ENCODE peak calls at places on chromosomes 7 and 10, in six cellular contexts. X is fibroblast of lung, E is GM23248, P is neuronal stem cell, U is HCT116, M is H9. C is an unnamed sample. For H3K4me1, the result is how much of the 10 kb centered on the place peaks cover.

GRCh38 chr10:5622586-5622985 is 43.8 kb downstream of the ASB13 start:
- DNase-seq in X (no peak), E (peak), P (no peak), U (no peak), M (no peak), C (no peak)

GRCh38 chr10:35501923-35502322 is 103.2 kb upstream of the GJD4 start:
- DNase-seq in X (no peak), E (no peak), P (no peak), U (no peak), M (no peak), C (no peak)

GRCh38 chr7:38002689-38003088 is 82.2 kb downstream of the EPDR1 start:
- DNase-seq in X (no peak), E (no peak), P (no peak), U (no peak), M (no peak), C (no peak)

GRCh38 chr7:22672892-22673637 is 53.9 kb upstream of the IL6 start:
- DNase-seq in X (no peak), E (no peak), P (no peak), U (no peak), M (no peak), C (no peak)

GRCh38 chr10:125121003-125121402 is 39.4 kb downstream of the CTBP2 start:
- DNase-seq in X (no peak), E (no peak), P (no peak), U (peak), M (no peak), C (no peak)

GRCh38 chr10:71493741-71494140 is 97.0 kb downstream of the CDH23 start:
- DNase-seq in X (no peak), E (no peak), P (no peak), U (no peak), M (no peak), C (no peak)

GRCh38 chr10:45502458-45502857 is 128.4 kb downstream of the ALOX5 start:
- DNase-seq in X (no peak), E (no peak), P (no peak), U (no peak), M (no peak), C (no peak)

GRCh38 chr10:124124123-124124768 is 30.8 kb upstream of the CHST15 start:
- DNase-seq in X (no peak), E (no peak), P (no peak), U (no peak), M (no peak), C (peak)

GRCh38 chr7:1587738-1588137 is 17.9 kb upstream of the PSMG3 start:
- DNase-seq in X (no peak), E (no peak), P (no peak), U (no peak), M (no peak), C (peak)

GRCh38 chr7:128021361-128021760 is 9.9 kb downstream of the LRRC4 start:
- DNase-seq in X (no peak), E (peak), P (no peak), U (peak), M (no peak), C (no peak)

GRCh38 chr7:130009848-130010688 is 41.1 kb downstream of the ZC3HC1 start:
- DNase-seq in X (peak), E (peak), P (no peak), U (peak), M (no peak), C (peak)

GRCh38 chr10:75944061-75944460 is 512.6 kb downstream of the LRMDA start:
- DNase-seq in X (no peak), E (no peak), P (no peak), U (no peak), M (no peak), C (no peak)

GRCh38 chr10:21207852-21208646 is 310.9 kb upstream of the NEBL start:
- DNase-seq in X (no peak), E (no peak), P (no peak), U (no peak), M (no peak), C (no peak)

GRCh38 chr10:58477122-58477521 is 35.5 kb upstream of the BICC1 start:
- DNase-seq in X (peak), E (peak), P (no peak), U (no peak), M (peak), C (peak)

GRCh38 chr7:135236727-135237126 is 3.1 kb downstream of the STRA8 start:
- DNase-seq in X (no peak), E (no peak), P (no peak), U (no peak), M (no peak), C (no peak)

GRCh38 chr7:141544831-141545230 is 6.4 kb upstream of the AGK start:
- DNase-seq in X (no peak), E (no peak), P (no peak), U (no peak), M (peak), C (no peak)

GRCh38 chr7:105015631-105015965 is 1.6 kb downstream of the KMT2E start:
- DNase-seq in X (peak), E (peak), P (no peak), U (no peak), M (no peak), C (no peak)

GRCh38 chr7:7718461-7718860 is at the start of gene RPA3:
- DNase-seq in X (no peak), E (no peak), P (no peak), U (no peak), M (no peak), C (no peak)
- H2AFZ ChIP-seq in X (no peak), E (no peak), P (peak), U (no peak), M (no peak), C (no peak)

GRCh38 chr10:93703066-93703465 is 674 bp upstream of the FRA10AC1 start:
- DNase-seq in X (peak), E (peak), P (no peak), U (no peak), M (no peak), C (peak)

GRCh38 chr10:93703841-93704240 is 1.4 kb upstream of the FRA10AC1 start:
- DNase-seq in X (no peak), E (no peak), P (no peak), U (no peak), M (no peak), C (peak)

GRCh38 chr10:93707623-93708022 is 5.2 kb upstream of the FRA10AC1 start:
- DNase-seq in X (no peak), E (no peak), P (no peak), U (no peak), M (no peak), C (no peak)

GRCh38 chr10:93701903-93702277 is 502 bp downstream of the FRA10AC1 start:
- DNase-seq in X (peak), E (peak), P (no peak), U (no peak), M (no peak), C (peak)

DNA sequence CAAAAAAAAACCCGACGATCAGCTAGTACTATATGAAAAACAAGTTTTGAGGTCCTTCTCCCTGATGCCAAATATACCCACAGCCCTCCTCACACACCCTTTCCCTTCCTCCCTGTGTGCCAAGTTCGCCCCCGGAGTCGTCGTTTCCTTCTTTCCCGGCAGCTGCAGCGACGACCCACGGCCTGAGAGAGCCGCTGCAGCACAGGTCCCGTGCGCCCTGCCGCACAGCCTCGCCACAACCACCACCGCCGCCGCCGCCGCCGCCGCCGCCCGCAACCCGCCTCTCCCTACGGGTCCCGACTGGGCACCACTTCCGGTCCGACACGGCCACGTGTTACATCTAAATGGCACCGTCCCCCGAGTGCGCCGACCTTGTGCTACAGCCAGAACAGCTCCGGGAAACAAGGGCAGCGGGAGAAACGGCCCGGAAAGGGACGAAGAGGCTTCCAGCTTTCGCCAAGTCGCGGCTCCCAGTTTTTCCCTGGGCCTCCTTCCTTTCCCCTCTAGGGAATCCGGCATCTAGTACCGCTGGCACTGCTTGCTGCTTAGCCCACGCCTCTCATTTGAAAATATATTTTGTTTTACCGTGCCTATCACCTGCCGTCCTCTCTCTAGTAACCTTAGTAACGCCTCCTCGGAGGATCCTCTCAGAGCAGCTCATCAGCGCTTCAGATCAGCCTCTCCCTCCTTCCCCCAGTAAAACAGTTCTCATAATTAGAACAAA is at the start of gene FRA10AC1:
- DNase-seq in X (peak), E (peak), P (peak), U (peak), M (peak), C (peak)
- H3K4me1 ChIP-seq in X (under half), E (under half), P (under half), U (under half), M (under half), C (under half)

GRCh38 chr7:20064974-20065862 is 152.0 kb downstream of the MACC1 start:
- DNase-seq in X (peak), E (peak), P (no peak), U (peak), M (no peak), C (peak)
- H2AFZ ChIP-seq in X (peak), E (peak), P (peak), U (peak), M (no peak), C (no peak)

GRCh38 chr10:77635402-77636227 is 2.0 kb downstream of the KCNMA1 start:
- DNase-seq in X (no peak), E (no peak), P (no peak), U (no peak), M (peak), C (peak)
- H3K4me1 ChIP-seq in X (under half), E (under half), P (under half), U (under half), M (under half), C (under half)

GRCh38 chr7:158917818-158918217 is 61.5 kb downstream of the DYNC2I1 start:
- DNase-seq in X (no peak), E (no peak), P (no peak), U (no peak), M (no peak), C (no peak)
- H2AFZ ChIP-seq in X (no peak), E (no peak), P (no peak), U (no peak), M (no peak), C (no peak)

DNA sequence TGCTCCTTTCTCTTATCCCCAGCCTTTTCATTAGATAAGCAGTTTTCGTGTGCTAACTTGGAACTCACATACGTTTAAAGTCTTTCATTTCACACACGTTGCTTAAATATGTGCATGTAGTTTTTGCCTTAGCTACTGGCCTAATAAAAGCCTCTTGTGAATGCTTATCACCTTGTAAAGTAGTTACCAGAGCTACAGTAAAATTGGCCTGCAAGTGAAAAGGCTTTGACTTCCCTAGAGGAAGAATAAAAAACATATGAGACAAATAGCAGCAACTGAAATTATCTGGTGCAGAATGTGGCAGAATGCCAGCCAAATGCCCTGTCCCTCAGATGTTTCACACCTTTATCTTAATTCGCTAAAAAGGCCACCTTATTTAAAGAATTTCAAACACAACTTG is 28.0 kb upstream of the RPA3 start:
- DNase-seq in X (no peak), E (no peak), P (no peak), U (no peak), M (no peak), C (no peak)
- H3K4me1 ChIP-seq in X (under half), E (under half), P (under half), U (under half), M (under half), C (under half)

GRCh38 chr7:17849504-17849903 is 90.8 kb downstream of the SNX13 start:
- DNase-seq in X (peak), E (peak), P (no peak), U (no peak), M (no peak), C (no peak)
- H2AFZ ChIP-seq in X (no peak), E (no peak), P (no peak), U (no peak), M (no peak), C (no peak)

GRCh38 chr10:79245539-79246208 is 101.6 kb upstream of the PPIF start:
- DNase-seq in X (no peak), E (peak), P (no peak), U (no peak), M (no peak), C (peak)
- H3K4me1 ChIP-seq in X (under half), E (under half), P (under half), U (under half), M (under half), C (half or more)